ENCODE peak calls at places on chromosomes 11 and 22, in six cellular contexts. G is nephron progenitor cell, A is right atrium auricular region, F is progenitor cell of endocrine pancreas, O is foreskin fibroblast, I is dorsolateral prefrontal cortex. C is an unnamed sample.
A peak's percentile ranks its signal among the peaks of the same experiment; 100 is the strongest.

GRCh38 chr11:109508185-109508584 is 86.2 kb downstream of the C11orf87 start:
- DNase-seq in A (no peak), I (no peak), F (no peak), G (no peak), O (no peak), C (no peak)

GRCh38 chr22:35883028-35883620 is 145.5 kb downstream of the RBFOX2 start:
- DNase-seq in O (peak; percentile 73), I (no peak), G (no peak), F (no peak), A (no peak), C (peak; percentile 35)

GRCh38 chr11:69013009-69013951 is at the start of gene MRGPRF:
- DNase-seq in G (peak; percentile 33), I (peak; percentile 44), F (no peak), O (peak; percentile 97), A (peak; percentile 96), C (peak; percentile 84)

GRCh38 chr11:36148701-36149100 is 140.5 kb downstream of the COMMD9 start:
- DNase-seq in G (no peak), O (no peak), F (no peak), I (no peak), A (no peak), C (no peak)

GRCh38 chr22:28750471-28750881 is 8.6 kb downstream of the HSCB start:
- DNase-seq in G (no peak), F (no peak), O (peak; percentile 81), I (no peak), A (no peak), C (peak; percentile 58)

GRCh38 chr11:416757-417621 is 2.2 kb upstream of the SIGIRR start:
- DNase-seq in O (peak; percentile 53), G (peak; percentile 53), I (no peak), A (no peak), F (peak; percentile 68), C (no peak)

GRCh38 chr11:121112498-121113455 is 11.7 kb downstream of the TECTA start:
- DNase-seq in G (peak; percentile 54), F (peak; percentile 32), O (peak; percentile 82), A (peak; percentile 87), I (peak; percentile 81), C (peak; percentile 76)

GRCh38 chr11:16607675-16608644 is 130.5 kb upstream of the C11orf58 start:
- DNase-seq in A (peak; percentile 87), G (peak; percentile 82), I (no peak), F (no peak), O (peak; percentile 52), C (peak; percentile 45)

GRCh38 chr22:34036936-34037335 is 116.7 kb upstream of the LARGE1 start:
- DNase-seq in O (no peak), F (no peak), A (no peak), G (peak; percentile 17), I (no peak), C (no peak)

GRCh38 chr11:126146454-126147192 is 64.8 kb downstream of the RPUSD4 start:
- DNase-seq in A (no peak), O (no peak), I (peak; percentile 67), F (no peak), G (peak; percentile 63), C (no peak)

GRCh38 chr11:108609681-108610080 is 16.1 kb upstream of the EXPH5 start:
- DNase-seq in F (no peak), I (no peak), G (no peak), O (no peak), A (no peak), C (no peak)

GRCh38 chr11:94148189-94148588 is 19.5 kb downstream of the PANX1 start:
- DNase-seq in A (no peak), I (no peak), O (peak; percentile 38), F (no peak), G (no peak), C (no peak)

DNA sequence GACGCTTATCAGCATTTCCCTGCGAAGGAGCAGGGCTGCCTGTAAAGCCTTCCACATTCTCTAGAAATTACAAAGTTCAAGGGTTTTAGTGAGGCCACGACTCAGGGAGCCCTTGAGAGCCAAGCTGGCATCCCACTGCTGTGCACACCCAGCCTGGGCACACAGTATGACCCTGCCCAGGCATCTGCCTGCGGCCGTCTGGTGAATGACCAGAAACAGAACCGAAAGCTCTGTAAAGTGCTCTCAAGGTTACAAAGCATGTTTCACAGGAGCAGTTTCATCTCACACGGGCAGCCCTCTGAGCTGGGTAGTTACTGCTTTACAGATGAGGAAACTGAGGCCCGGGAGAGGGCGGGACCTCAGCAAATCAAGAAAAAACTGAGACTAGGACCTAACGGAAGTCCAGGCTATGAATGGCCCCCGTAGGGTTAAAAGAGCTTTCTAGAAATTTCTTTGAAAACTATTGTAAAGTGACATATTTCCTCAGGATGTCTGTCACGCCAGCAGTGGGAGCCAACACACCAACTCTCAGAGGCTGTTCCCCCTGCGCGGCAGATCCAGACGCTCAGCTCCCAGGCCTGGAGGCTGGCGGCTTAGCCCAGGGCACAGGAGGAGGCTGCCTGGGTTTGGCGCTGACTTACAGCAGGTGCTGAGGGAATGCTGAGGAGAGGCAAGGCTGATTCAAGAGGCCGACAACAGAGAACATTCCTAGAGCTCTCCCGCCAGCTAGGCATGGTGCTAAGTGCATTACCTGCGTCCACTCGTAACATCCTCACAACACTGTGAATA is 7.7 kb upstream of the TCF20 start:
- DNase-seq in F (no peak), I (peak; percentile 66), A (no peak), G (no peak), O (peak; percentile 53), C (no peak)
- TF ChIP-seq CTCF in F (no peak), I (peak; percentile 38), A (no peak), G (no peak), O (peak; percentile 14), C (peak; percentile 34)

GRCh38 chr11:61586792-61587430 is 6.0 kb upstream of the SYT7 start:
- DNase-seq in O (no peak), G (no peak), I (no peak), A (no peak), F (no peak), C (no peak)

GRCh38 chr11:61585115-61585514 is 4.2 kb upstream of the SYT7 start:
- DNase-seq in A (no peak), F (no peak), O (no peak), I (no peak), G (no peak), C (no peak)

GRCh38 chr11:61589961-61590360 is 9.1 kb upstream of the SYT7 start:
- DNase-seq in F (no peak), I (no peak), G (no peak), O (no peak), A (no peak), C (no peak)

GRCh38 chr11:61587541-61587941 is 6.7 kb upstream of the SYT7 start:
- DNase-seq in A (no peak), G (peak; percentile 72), I (no peak), F (peak; percentile 37), O (peak; percentile 73), C (no peak)

GRCh38 chr11:61587951-61588695 is 7.2 kb upstream of the SYT7 start:
- DNase-seq in G (peak; percentile 79), F (peak; percentile 42), A (no peak), O (peak; percentile 54), I (no peak), C (no peak)
- TF ChIP-seq CTCF in G (no peak), F (peak; percentile 36), A (no peak), O (peak; percentile 27), I (no peak), C (no peak)

GRCh38 chr11:67439321-67440228 is 2.1 kb upstream of the PTPRCAP start:
- DNase-seq in F (no peak), I (no peak), O (peak; percentile 67), G (no peak), A (no peak), C (peak; percentile 16)
- TF ChIP-seq CTCF in F (no peak), I (no peak), O (peak; percentile 15), G (no peak), A (no peak), C (peak; percentile 63)

DNA sequence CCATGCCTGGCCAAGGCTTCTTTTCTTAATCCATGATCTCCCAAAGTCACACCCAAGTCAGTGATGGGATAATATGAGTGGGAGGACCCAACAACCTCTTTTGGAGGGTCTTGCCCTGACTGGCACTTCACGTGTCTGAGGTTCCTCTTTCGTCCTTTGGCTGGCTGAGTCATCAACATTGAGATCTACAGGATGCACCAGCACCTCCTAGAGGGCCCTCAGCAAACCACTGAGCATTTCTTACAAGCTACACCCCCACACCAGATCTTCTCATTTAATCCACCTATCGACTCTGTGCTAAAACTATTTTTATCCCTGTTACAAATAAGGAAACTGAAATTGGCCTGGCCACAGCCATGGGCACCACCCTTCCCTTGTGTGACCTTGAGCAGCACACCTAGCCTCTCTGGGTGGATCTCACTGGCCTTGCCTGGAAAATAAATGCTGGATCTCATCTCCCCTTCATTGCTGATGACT is 63.4 kb downstream of the FLI1 start:
- DNase-seq in G (no peak), F (no peak), O (no peak), I (no peak), A (no peak), C (peak; percentile 31)
- TF ChIP-seq CTCF in G (no peak), F (no peak), O (no peak), I (peak; percentile 26), A (no peak), C (peak; percentile 67)

DNA sequence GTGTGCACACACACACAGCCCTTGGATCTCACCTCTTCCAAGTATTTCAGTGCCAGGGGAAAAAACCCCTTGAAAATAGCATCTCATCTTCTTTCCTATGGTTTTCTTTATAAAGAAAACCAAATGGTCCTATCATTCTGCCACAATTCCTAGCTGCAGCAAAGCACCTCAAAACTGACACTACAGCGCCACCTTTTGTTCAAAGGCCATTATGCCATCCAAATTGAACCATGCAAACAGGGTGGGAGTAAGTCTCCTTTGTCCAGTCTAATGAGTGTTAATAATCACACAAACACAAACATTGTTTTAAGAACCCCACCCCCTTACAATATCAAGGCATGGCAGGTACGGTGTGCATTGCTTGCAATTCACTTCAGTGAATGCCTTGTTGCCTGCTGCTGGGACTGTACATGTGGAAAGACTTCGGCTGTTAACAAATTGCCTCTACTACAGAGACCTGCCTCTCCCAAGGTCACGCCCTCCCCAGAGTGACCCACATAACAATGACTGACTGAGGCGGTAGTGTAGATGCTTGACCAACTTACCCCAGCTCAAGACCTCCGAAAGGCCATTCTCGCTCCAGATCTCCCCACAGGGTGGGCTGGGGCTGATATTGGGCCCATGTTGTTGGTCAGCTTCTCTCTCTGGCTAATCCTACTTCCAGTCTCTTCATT is 31.7 kb downstream of the FAM181B start:
- DNase-seq in O (peak; percentile 41), G (peak; percentile 62), A (no peak), I (no peak), F (peak; percentile 36), C (peak; percentile 30)
- TF ChIP-seq CTCF in O (peak; percentile 64), G (peak; percentile 77), A (no peak), I (peak; percentile 70), F (peak; percentile 74), C (peak; percentile 81)

GRCh38 chr22:41524283-41524682 is 20.0 kb downstream of the POLR3H start:
- DNase-seq in A (peak; percentile 85), O (peak; percentile 63), I (no peak), F (no peak), G (no peak), C (no peak)

GRCh38 chr22:41523464-41524221 is 20.6 kb downstream of the POLR3H start:
- DNase-seq in A (no peak), I (no peak), O (peak; percentile 78), G (no peak), F (no peak), C (peak; percentile 51)

GRCh38 chr22:41526226-41526531 is 18.1 kb downstream of the POLR3H start:
- DNase-seq in F (no peak), G (no peak), I (no peak), A (no peak), O (no peak), C (no peak)

GRCh38 chr22:41525450-41526225 is 18.6 kb downstream of the POLR3H start:
- DNase-seq in O (peak; percentile 32), A (no peak), G (no peak), F (no peak), I (no peak), C (no peak)

GRCh38 chr22:41524809-41525449 is 19.3 kb downstream of the POLR3H start:
- DNase-seq in O (peak; percentile 42), I (no peak), G (no peak), A (no peak), F (no peak), C (no peak)
- TF ChIP-seq CTCF in O (no peak), I (no peak), G (no peak), A (no peak), F (no peak), C (peak; percentile 27)

C was measured in HFFc6.